ENCODE peak calls at places on chromosomes 7 and 10, in four cellular contexts. V is GM23248, C is pancreas, I is psoas muscle. Z is an unnamed sample.

GRCh38 chr10:52250562-52250961 is 63.5 kb upstream of the DKK1 start:
- DNase-seq in V (no peak), C (no peak), I (no peak), Z (no peak)

GRCh38 chr10:21944727-21945386 is 58.7 kb downstream of the DNAJC1 start:
- DNase-seq in I (no peak), V (peak; percentile 17), C (no peak), Z (no peak)

GRCh38 chr10:3631709-3632330 is 153.2 kb downstream of the KLF6 start:
- DNase-seq in V (peak; percentile 42), C (no peak), I (no peak), Z (no peak)

GRCh38 chr10:129609551-129609950 is 142.5 kb downstream of the MGMT start:
- DNase-seq in C (no peak), I (no peak), V (no peak), Z (no peak)

GRCh38 chr10:2915412-2915811 is 151.9 kb upstream of the PFKP start:
- DNase-seq in I (no peak), V (no peak), C (no peak), Z (no peak)

GRCh38 chr10:132662186-132662920 is 123.6 kb downstream of the NKX6-2 start:
- DNase-seq in V (no peak), I (no peak), C (peak; percentile 32), Z (peak; percentile 35)

GRCh38 chr10:8404721-8405120 is 350.2 kb downstream of the GATA3 start:
- DNase-seq in C (no peak), V (no peak), I (no peak), Z (no peak)

GRCh38 chr10:660980-661890 is 28.2 kb downstream of the DIP2C start:
- DNase-seq in I (peak; percentile 36), V (no peak), C (no peak), Z (no peak)

GRCh38 chr10:88120599-88121333 is 257.3 kb downstream of the PTEN start:
- DNase-seq in V (no peak), I (no peak), C (no peak), Z (peak; percentile 64)

GRCh38 chr7:8176370-8177081 is 85.4 kb downstream of the ICA1 start:
- DNase-seq in C (no peak), I (no peak), V (no peak), Z (no peak)

GRCh38 chr10:80187465-80188409 is 17.6 kb downstream of the ANXA11 start:
- DNase-seq in C (no peak), I (peak; percentile 21), V (no peak), Z (peak; percentile 72)

GRCh38 chr7:109295158-109295557 is 725.5 kb downstream of the DNAJB9 start:
- DNase-seq in V (no peak), C (no peak), I (no peak), Z (no peak)

GRCh38 chr10:6498771-6499170 is 81.3 kb downstream of the PRKCQ start:
- DNase-seq in C (no peak), V (no peak), I (no peak), Z (no peak)

GRCh38 chr7:142413280-142414000 is 155.6 kb upstream of the PRSS58 start:
- DNase-seq in I (no peak), V (no peak), C (no peak), Z (no peak)

GRCh38 chr7:31957090-31957720 is 113.0 kb downstream of the PDE1C start:
- DNase-seq in V (peak; percentile 69), C (no peak), I (no peak), Z (no peak)

GRCh38 chr7:142438235-142438922 is 180.5 kb upstream of the PRSS58 start:
- DNase-seq in I (no peak), C (no peak), V (peak; percentile 70), Z (no peak)

GRCh38 chr10:77844713-77845454 is 81.7 kb downstream of the DLG5 start:
- DNase-seq in I (no peak), C (no peak), V (peak; percentile 87), Z (no peak)

GRCh38 chr7:16698200-16698910 is 52.4 kb downstream of the BZW2 start:
- DNase-seq in I (no peak), V (peak; percentile 27), C (no peak), Z (no peak)

GRCh38 chr7:16695621-16696237 is 49.7 kb downstream of the BZW2 start:
- DNase-seq in I (no peak), V (peak; percentile 76), C (no peak), Z (no peak)

GRCh38 chr7:16697507-16698199 is 51.7 kb downstream of the BZW2 start:
- DNase-seq in C (no peak), V (peak; percentile 67), I (no peak), Z (no peak)

GRCh38 chr7:16693601-16694318 is 47.8 kb downstream of the BZW2 start:
- DNase-seq in C (no peak), V (peak; percentile 23), I (no peak), Z (no peak)

GRCh38 chr7:16694806-16695205 is 48.8 kb downstream of the BZW2 start:
- DNase-seq in C (no peak), I (no peak), V (no peak), Z (no peak)
- H3K36me3 ChIP-seq in C (peaks cover 4% of the 10 kb centered on the region), I (peaks cover 10% of the 10 kb centered on the region), V (peaks cover 18% of the 10 kb centered on the region), Z (peaks cover 76% of the 10 kb centered on the region)

GRCh38 chr7:128164061-128164954 is 76.8 kb upstream of the LEP start:
- DNase-seq in I (no peak), C (no peak), V (peak; percentile 96), Z (no peak)

GRCh38 chr7:128162666-128163065 is 78.4 kb upstream of the LEP start:
- DNase-seq in C (no peak), I (no peak), V (no peak), Z (no peak)

GRCh38 chr7:128160296-128160695 is 80.8 kb upstream of the LEP start:
- DNase-seq in I (no peak), V (no peak), C (no peak), Z (no peak)

GRCh38 chr7:128163473-128163872 is 77.6 kb upstream of the LEP start:
- DNase-seq in C (no peak), I (no peak), V (peak; percentile 10), Z (no peak)

GRCh38 chr7:128161466-128162125 is 79.5 kb upstream of the LEP start:
- DNase-seq in I (no peak), C (no peak), V (peak; percentile 42), Z (no peak)
- H3K27me3 ChIP-seq in I (peaks cover 6% of the 10 kb centered on the region), C (no peaks in the 10 kb centered on the region), V (peaks cover 11% of the 10 kb centered on the region), Z (peaks cover 46% of the 10 kb centered on the region)

GRCh38 chr10:122310311-122311050 is 39.4 kb downstream of the BTBD16 start:
- DNase-seq in V (no peak), I (no peak), C (no peak), Z (no peak)
- H3K36me3 ChIP-seq in V (no peaks in the 10 kb centered on the region), I (no peaks in the 10 kb centered on the region), C (no peaks in the 10 kb centered on the region), Z (no peaks in the 10 kb centered on the region)

GRCh38 chr10:49075743-49076142 is 39.6 kb downstream of the VSTM4 start:
- DNase-seq in C (peak; percentile 35), V (no peak), I (no peak), Z (no peak)

GRCh38 chr10:49074836-49075235 is 40.5 kb downstream of the VSTM4 start:
- DNase-seq in I (no peak), C (peak; percentile 20), V (no peak), Z (no peak)

GRCh38 chr10:49076319-49076718 is 39.0 kb downstream of the VSTM4 start:
- DNase-seq in V (no peak), I (no peak), C (peak; percentile 15), Z (no peak)

GRCh38 chr10:49079072-49079471 is 36.2 kb downstream of the VSTM4 start:
- DNase-seq in C (no peak), V (no peak), I (no peak), Z (no peak)

GRCh38 chr10:49076741-49077521 is 38.4 kb downstream of the VSTM4 start:
- DNase-seq in V (no peak), C (peak; percentile 24), I (no peak), Z (no peak)
- H3K27me3 ChIP-seq in V (no peaks in the 10 kb centered on the region), C (no peaks in the 10 kb centered on the region), I (no peaks in the 10 kb centered on the region), Z (no peaks in the 10 kb centered on the region)

DNA sequence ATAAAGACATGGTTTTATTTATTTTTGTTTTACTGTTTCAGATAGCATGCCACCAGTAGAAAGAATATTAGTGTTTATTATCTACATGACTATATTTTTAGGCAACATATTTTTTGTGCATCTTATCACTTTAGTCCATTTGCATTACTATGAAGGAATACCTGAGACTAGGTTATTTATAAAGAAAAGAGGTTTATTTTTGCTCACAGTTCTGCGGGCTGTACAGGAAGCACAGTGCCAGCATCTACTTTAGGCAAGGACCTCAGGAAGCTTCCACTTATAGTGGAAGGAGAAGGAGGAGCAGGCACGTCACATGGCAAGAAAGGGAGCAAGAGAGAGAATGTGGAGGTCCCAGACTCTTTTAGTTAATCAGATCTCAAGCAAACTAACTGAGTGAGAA is 5.7 kb downstream of the CAV2 start:
- DNase-seq in C (no peak), V (no peak), I (no peak), Z (no peak)
- H3K36me3 ChIP-seq in C (no peaks in the 10 kb centered on the region), V (peaks cover 77% of the 10 kb centered on the region), I (no peaks in the 10 kb centered on the region), Z (peaks cover 23% of the 10 kb centered on the region)

GRCh38 chr7:1251796-1252542 is 19.3 kb downstream of the UNCX start:
- DNase-seq in C (no peak), I (peak; percentile 5), V (no peak), Z (peak; percentile 32)
- H3K27me3 ChIP-seq in C (peaks cover 15% of the 10 kb centered on the region), I (no peaks in the 10 kb centered on the region), V (peaks cover 85% of the 10 kb centered on the region), Z (peaks cover 100% of the 10 kb centered on the region)